ENCODE peak calls at places on chromosomes 7 and 10, in six cellular contexts. U is lower lobe of right lung, Z is BE2C, S is heart right ventricle, E is fibroblast of lung, W is left ventricle myocardium inferior. C is an unnamed sample.

GRCh38 chr7:142808802-142809583 is 38.2 kb downstream of the PRSS2 start:
- DNase-seq in Z (no peak), W (no peak), S (no peak), U (peak; percentile 60), E (no peak), C (no peak)

GRCh38 chr10:51867956-51868355 is 168.6 kb upstream of the CSTF2T start:
- DNase-seq in S (no peak), W (no peak), Z (no peak), E (peak; percentile 97), U (no peak), C (no peak)

GRCh38 chr7:71470948-71471347 is 339.0 kb downstream of the GALNT17 start:
- DNase-seq in S (no peak), E (no peak), U (no peak), W (no peak), Z (no peak), C (no peak)

GRCh38 chr10:92452313-92452712 is 121.6 kb downstream of the IDE start:
- DNase-seq in W (no peak), S (no peak), Z (no peak), E (no peak), U (no peak), C (no peak)

GRCh38 chr7:158710651-158711102 is 6.1 kb upstream of the NCAPG2 start:
- DNase-seq in Z (no peak), U (no peak), W (no peak), S (no peak), E (peak; percentile 77), C (no peak)

GRCh38 chr10:4825868-4826787 is at the start of gene AKR1E2:
- DNase-seq in S (peak; percentile 90), U (peak; percentile 95), W (peak; percentile 95), Z (peak; percentile 90), E (peak; percentile 91), C (peak; percentile 96)

GRCh38 chr10:131817866-131818509 is 82.8 kb upstream of the PPP2R2D start:
- DNase-seq in W (no peak), U (no peak), S (no peak), E (no peak), Z (no peak), C (no peak)

GRCh38 chr7:148084138-148084537 is 506.4 kb upstream of the C7orf33 start:
- DNase-seq in S (no peak), Z (peak; percentile 74), E (peak; percentile 56), W (no peak), U (no peak), C (no peak)

GRCh38 chr10:92822060-92822634 is 26.2 kb upstream of the EXOC6 start:
- DNase-seq in W (no peak), Z (no peak), S (no peak), E (peak; percentile 89), U (no peak), C (no peak)

GRCh38 chr7:48130658-48131108 is 40.6 kb upstream of the ABCA13 start:
- DNase-seq in Z (no peak), E (no peak), W (no peak), S (no peak), U (no peak), C (no peak)

GRCh38 chr7:48132792-48133191 is 38.5 kb upstream of the ABCA13 start:
- DNase-seq in E (no peak), S (no peak), U (no peak), W (no peak), Z (no peak), C (no peak)
- H3K4me1 ChIP-seq in E (no peaks in the 10 kb centered on the region), S (no peaks in the 10 kb centered on the region), U (no peaks in the 10 kb centered on the region), W (no peaks in the 10 kb centered on the region), Z (no peaks in the 10 kb centered on the region), C (no peaks in the 10 kb centered on the region)

DNA sequence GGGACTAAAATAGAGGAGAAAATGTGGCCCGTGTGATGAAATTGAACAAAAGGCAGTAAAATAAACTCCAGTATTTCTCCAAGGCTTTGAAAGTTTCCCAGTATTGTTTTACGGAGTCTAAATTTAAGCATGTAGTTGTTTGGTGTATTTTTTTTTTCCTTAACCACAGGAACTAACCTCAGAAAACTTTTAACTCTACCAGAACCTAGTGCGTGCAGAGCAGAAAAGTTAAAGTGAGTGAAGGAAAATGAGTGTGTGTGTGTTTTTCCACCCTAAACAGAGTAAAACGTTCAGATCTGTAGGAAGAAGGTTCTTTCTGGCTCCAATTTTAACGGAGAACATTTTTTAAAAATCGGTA is 812 bp downstream of the PROSER2 start:
- DNase-seq in U (no peak), E (peak; percentile 18), W (no peak), S (no peak), Z (no peak), C (no peak)
- H3K4me3 ChIP-seq in U (peak overlapping the region; percentile 71), E (peak overlapping the region; percentile 67), W (peak overlapping the region; percentile 86), S (peak overlapping the region; percentile 71), Z (no peak overlapping the region), C (peak overlapping the region; percentile 83)

DNA sequence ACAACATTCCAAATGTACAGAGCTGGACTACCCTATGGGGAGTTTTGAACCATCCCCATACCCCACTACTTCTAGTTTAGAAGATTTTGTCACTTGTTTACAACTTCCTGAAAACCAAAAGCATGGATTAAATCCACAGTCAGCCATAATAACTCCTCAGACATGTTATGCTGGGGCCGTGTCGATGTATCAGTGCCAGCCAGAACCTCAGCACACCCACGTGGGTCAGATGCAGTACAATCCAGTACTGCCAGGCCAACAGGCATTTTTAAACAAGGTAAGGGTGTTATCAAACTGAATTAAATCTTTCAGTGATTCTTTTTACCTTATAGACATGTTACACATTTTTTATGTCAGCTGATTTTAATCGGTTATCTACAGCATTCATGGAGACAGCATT is 41.5 kb downstream of the AHR start:
- DNase-seq in Z (no peak), S (no peak), W (no peak), U (no peak), E (no peak), C (no peak)
- H3K4me1 ChIP-seq in Z (no peaks in the 10 kb centered on the region), S (no peaks in the 10 kb centered on the region), W (peaks cover 56% of the 10 kb centered on the region), U (peaks cover 23% of the 10 kb centered on the region), E (peaks cover 2% of the 10 kb centered on the region), C (peaks cover 20% of the 10 kb centered on the region)

DNA sequence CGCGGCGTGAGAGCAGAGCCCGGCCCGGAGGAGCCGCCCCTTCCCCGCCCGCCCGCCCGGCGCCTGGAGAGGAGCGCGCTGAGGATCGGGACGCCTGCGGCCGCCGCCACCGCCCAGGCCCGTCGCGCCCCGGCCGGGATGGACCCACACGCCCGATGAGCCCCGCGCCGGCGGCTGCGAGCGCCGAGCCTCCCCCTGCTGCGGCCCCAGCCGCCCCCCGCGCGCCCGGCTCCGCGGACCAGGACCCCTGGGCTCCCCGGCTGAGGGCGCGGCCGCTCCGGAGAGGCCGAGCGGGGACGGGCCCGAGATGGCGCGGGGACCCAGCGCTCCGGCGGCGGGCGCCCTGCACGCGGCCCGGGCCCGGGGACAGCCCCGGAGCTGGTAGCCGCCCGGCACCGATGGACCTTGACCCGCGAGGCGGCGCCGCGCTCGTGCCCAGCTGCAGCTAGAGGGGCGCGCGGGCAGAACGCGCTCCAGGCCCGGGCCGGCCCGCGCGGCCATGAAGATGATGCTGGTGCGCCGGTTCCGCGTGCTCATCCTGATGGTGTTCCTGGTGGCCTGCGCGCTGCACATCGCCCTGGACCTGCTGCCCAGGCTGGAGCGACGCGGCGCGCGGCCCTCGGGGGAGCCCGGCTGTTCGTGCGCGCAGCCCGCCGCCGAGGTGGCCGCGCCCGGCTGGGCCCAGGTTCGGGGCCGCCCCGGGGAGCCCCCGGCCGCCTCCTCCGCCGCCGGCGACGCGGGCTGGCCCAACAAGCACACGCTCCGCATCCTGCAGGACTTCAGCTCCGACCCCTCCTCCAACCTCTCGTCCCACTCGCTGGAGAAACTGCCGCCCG is 548 bp downstream of the FAM20C start:
- DNase-seq in W (no peak), E (no peak), Z (no peak), S (peak; percentile 47), U (no peak), C (no peak)
- H3K4me3 ChIP-seq in W (peak overlapping the region; percentile 73), E (peak overlapping the region; percentile 89), Z (no peak overlapping the region), S (peak overlapping the region; percentile 66), U (peak overlapping the region; percentile 70), C (peak overlapping the region; percentile 73)

GRCh38 chr10:12156367-12157123 is 27.1 kb downstream of the SEC61A2 start:
- DNase-seq in Z (no peak), W (no peak), U (no peak), S (no peak), E (no peak), C (no peak)
- H3K4me1 ChIP-seq in Z (no peaks in the 10 kb centered on the region), W (no peaks in the 10 kb centered on the region), U (no peaks in the 10 kb centered on the region), S (no peaks in the 10 kb centered on the region), E (no peaks in the 10 kb centered on the region), C (no peaks in the 10 kb centered on the region)

DNA sequence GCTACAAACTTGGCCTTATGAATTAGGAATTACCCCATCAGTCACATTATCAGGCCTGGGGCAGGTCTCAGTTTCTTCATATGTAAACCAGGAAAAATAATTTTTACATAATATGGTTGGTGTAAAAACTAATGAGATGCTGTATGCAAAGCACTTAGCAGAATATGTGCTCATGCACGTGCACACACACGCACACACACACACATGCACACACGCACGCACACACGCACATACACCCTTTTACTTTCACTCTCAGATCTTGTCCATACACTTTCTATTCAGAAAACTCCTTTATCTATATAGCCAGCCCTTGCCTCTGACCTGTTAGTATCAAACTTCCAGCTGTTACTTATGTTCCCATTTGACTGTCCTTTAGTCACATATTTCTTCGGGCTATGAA is 92.7 kb downstream of the CREB5 start:
- DNase-seq in W (no peak), S (no peak), Z (no peak), U (no peak), E (no peak), C (no peak)
- H3K4me3 ChIP-seq in W (no peak overlapping the region), S (no peak overlapping the region), Z (no peak overlapping the region), U (no peak overlapping the region), E (no peak overlapping the region), C (no peak overlapping the region)

GRCh38 chr10:110305767-110306451 is 1.2 kb upstream of the SMNDC1 start:
- DNase-seq in W (no peak), U (no peak), Z (peak; percentile 40), E (peak; percentile 91), S (no peak), C (no peak)
- H3K4me1 ChIP-seq in W (peaks cover 51% of the 10 kb centered on the region), U (peaks cover 46% of the 10 kb centered on the region), Z (no peaks in the 10 kb centered on the region), E (no peaks in the 10 kb centered on the region), S (peaks cover 4% of the 10 kb centered on the region), C (peaks cover 32% of the 10 kb centered on the region)

DNA sequence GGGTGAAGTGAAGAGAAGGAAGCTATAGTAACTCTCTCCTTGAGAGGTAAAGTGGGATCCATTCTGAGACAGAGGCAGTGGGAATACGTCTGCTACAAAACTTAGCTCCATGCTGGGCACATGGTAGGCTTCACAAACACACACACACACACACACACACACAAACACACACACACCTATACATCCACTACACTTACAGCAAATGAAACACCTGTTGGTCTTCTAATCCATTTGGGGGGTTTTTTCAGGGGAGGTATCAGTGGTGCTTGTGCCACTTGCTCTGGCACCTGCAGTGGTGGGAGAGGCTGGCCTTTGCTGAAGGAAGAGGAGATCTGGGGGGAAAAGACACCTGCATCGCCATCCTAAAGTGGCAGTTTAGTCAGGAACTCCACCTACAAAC is 14.5 kb downstream of the SEC31B start:
- DNase-seq in Z (no peak), U (no peak), E (no peak), W (no peak), S (no peak), C (no peak)
- H3K4me3 ChIP-seq in Z (no peak overlapping the region), U (no peak overlapping the region), E (no peak overlapping the region), W (no peak overlapping the region), S (no peak overlapping the region), C (no peak overlapping the region)

C was measured in upper lobe of right lung.